ENCODE peak calls at places on chromosomes 12 and 14, in six cellular contexts. C is NCI-H1930; S is activated CD4-positive, CD25-positive, alpha-beta regulatory T cell treated with anti-CD3 and anti-CD28 coated beads, Interleukin-2, amount 50 U/mL, for 72 hours; M is effector memory CD4-positive, alpha-beta T cell; J is coronary artery; N is endodermal cell. X is an unnamed sample.

GRCh38 chr12:7113389-7113871 is 4.4 kb upstream of the C1RL start:
- DNase-seq in J (no peak), N (peak; percentile 71), C (no peak), M (peak; percentile 12), S (peak; percentile 41), X (peak; percentile 29)

GRCh38 chr14:29900609-29901350 is 26.9 kb downstream of the PRKD1 start:
- DNase-seq in N (no peak), M (no peak), C (no peak), J (no peak), S (no peak), X (no peak)

GRCh38 chr14:42149609-42150261 is 543.1 kb downstream of the LRFN5 start:
- DNase-seq in S (no peak), N (no peak), M (no peak), C (no peak), J (no peak), X (no peak)

GRCh38 chr14:99164712-99165111 is 107.3 kb downstream of the BCL11B start:
- DNase-seq in C (no peak), N (peak; percentile 13), J (no peak), S (no peak), M (no peak), X (no peak)

GRCh38 chr14:100306256-100306505 is at the start of gene SLC25A29:
- DNase-seq in C (no peak), J (no peak), M (no peak), N (no peak), S (no peak), X (no peak)

GRCh38 chr12:110582286-110583136 is 607 bp downstream of the PPTC7 start:
- DNase-seq in C (peak; percentile 46), J (peak; percentile 80), N (peak; percentile 83), M (peak; percentile 79), S (peak; percentile 74), X (peak; percentile 76)

GRCh38 chr12:123608192-123608591 is 6.3 kb downstream of the DDX55 start:
- DNase-seq in S (no peak), M (no peak), J (no peak), C (no peak), N (no peak), X (no peak)

GRCh38 chr12:98893601-98894411 is 248.7 kb downstream of the APAF1 start:
- DNase-seq in C (no peak), N (peak; percentile 81), J (no peak), M (no peak), S (no peak), X (no peak)

GRCh38 chr12:71552728-71553501 is 110.7 kb downstream of the ZFC3H1 start:
- DNase-seq in C (no peak), M (no peak), S (no peak), N (no peak), J (no peak), X (no peak)

GRCh38 chr14:68935761-68936209 is 43.3 kb downstream of the ACTN1 start:
- DNase-seq in J (no peak), S (no peak), C (no peak), N (no peak), M (no peak), X (no peak)

X was measured in T-helper 17 cell.